ENCODE peak calls at places on chromosomes 3 and 15, in six cellular contexts. L, A, G, J, M and O are unnamed samples.

GRCh38 chr3:180770639-180771038 is 91.3 kb upstream of the CCDC39 start:
- DNase-seq in L (no peak), A (no peak), G (no peak), J (no peak), M (no peak), O (no peak)

GRCh38 chr3:149969110-149969944 is 1.4 kb downstream of the PFN2 start:
- DNase-seq in L (peak; percentile 23), A (peak; percentile 89), G (no peak), J (no peak), M (peak; percentile 72), O (peak; percentile 50)

GRCh38 chr3:29937185-29937584 is 656.3 kb downstream of the RBMS3 start:
- DNase-seq in L (no peak), A (peak; percentile 15), G (no peak), J (no peak), M (no peak), O (no peak)

GRCh38 chr3:12312010-12312409 is 23.1 kb downstream of the PPARG start:
- DNase-seq in L (no peak), A (no peak), G (no peak), J (no peak), M (no peak), O (no peak)

GRCh38 chr3:95097493-95097892 is 1034.6 kb downstream of the NSUN3 start:
- DNase-seq in L (no peak), A (no peak), G (no peak), J (no peak), M (no peak), O (no peak)

GRCh38 chr15:79023546-79023890 is 67.1 kb downstream of the RASGRF1 start:
- DNase-seq in L (no peak), A (no peak), G (no peak), J (no peak), M (no peak), O (no peak)

GRCh38 chr3:172324591-172325203 is 123.6 kb downstream of the GHSR start:
- DNase-seq in L (no peak), A (no peak), G (no peak), J (no peak), M (no peak), O (no peak)

GRCh38 chr3:111669926-111670630 is 74.9 kb upstream of the ZBED2 start:
- DNase-seq in L (no peak), A (no peak), G (no peak), J (no peak), M (peak; percentile 37), O (no peak)

GRCh38 chr3:106829206-106829605 is 548.0 kb upstream of the CCDC54 start:
- DNase-seq in L (no peak), A (no peak), G (no peak), J (no peak), M (no peak), O (no peak)